ENCODE peak calls at places on chromosome 15, in five cellular contexts. R, I, H, L and C are unnamed samples.

GRCh38 chr15:66076591-66077319 is 176.8 kb downstream of the MEGF11 start:
- DNase-seq in R (no peak), H (no peak), L (no peak), I (no peak), C (no peak)

GRCh38 chr15:89349212-89349558 is 14.6 kb upstream of the POLG start:
- DNase-seq in R (no peak), I (no peak), H (no peak), L (no peak), C (no peak)

GRCh38 chr15:101536875-101537405 is 47.4 kb upstream of the PCSK6 start:
- DNase-seq in I (no peak), R (peak; percentile 33), H (no peak), L (no peak), C (no peak)

GRCh38 chr15:38564557-38565286 is at the start of gene RASGRP1:
- DNase-seq in R (peak; percentile 85), L (peak; percentile 22), I (peak; percentile 55), H (no peak), C (peak; percentile 1)

GRCh38 chr15:58065445-58066041 is at the start of gene ALDH1A2:
- DNase-seq in I (no peak), R (peak; percentile 57), H (no peak), L (no peak), C (peak; percentile 33)

GRCh38 chr15:86555114-86555513 is 475.4 kb downstream of the AGBL1 start:
- DNase-seq in L (no peak), H (peak; percentile 11), I (no peak), R (no peak), C (no peak)

GRCh38 chr15:66880380-66881155 is 178.5 kb downstream of the SMAD6 start:
- DNase-seq in R (peak; percentile 32), H (no peak), L (no peak), I (no peak), C (no peak)

GRCh38 chr15:95394186-95395067 is 936.1 kb upstream of the NR2F2 start:
- DNase-seq in I (no peak), H (no peak), R (no peak), L (no peak), C (no peak)

GRCh38 chr15:50358805-50359204 is 3.8 kb upstream of the GABPB1 start:
- DNase-seq in R (no peak), L (peak; percentile 3), H (no peak), I (no peak), C (no peak)